ENCODE peak calls at places on chromosomes 13 and 19, in seven cellular contexts. L is BJ; K is HS-27A; S is iris pigment epithelial cell; M is LHCN-M2; Z is activated CD4-positive, CD25-positive, alpha-beta regulatory T cell treated with anti-CD3 and anti-CD28 coated beads, Interleukin-2, amount 50 U/mL, for 16 hours; F is MV-4-11. E is an unnamed sample.

GRCh38 chr19:40200352-40201099 is 9.3 kb downstream of the MAP3K10 start:
- DNase-seq in L (no peak), K (no peak), S (peak), M (no peak), Z (no peak), F (no peak), E (no peak)

GRCh38 chr13:50275392-50276063 is 260.3 kb downstream of the KCNRG start:
- DNase-seq in L (no peak), K (no peak), S (no peak), M (no peak), Z (no peak), F (no peak), E (no peak)

GRCh38 chr19:56085571-56086275 is 35.4 kb downstream of the ZNF787 start:
- DNase-seq in L (no peak), K (no peak), S (peak), M (no peak), Z (no peak), F (no peak), E (no peak)

GRCh38 chr19:34662919-34663318 is 14.0 kb downstream of the SCGB2B2 start:
- DNase-seq in L (no peak), K (no peak), S (peak), M (peak), Z (no peak), F (no peak), E (peak)

GRCh38 chr19:1098177-1099051 is 3.2 kb upstream of the POLR2E start:
- DNase-seq in L (no peak), K (no peak), S (no peak), M (no peak), Z (no peak), F (no peak), E (no peak)

GRCh38 chr19:35272954-35273649 is 4.3 kb downstream of the USF2 start:
- DNase-seq in L (no peak), K (no peak), S (no peak), M (no peak), Z (no peak), F (no peak), E (no peak)

GRCh38 chr19:12899891-12900518 is 9.0 kb downstream of the GCDH start:
- DNase-seq in L (no peak), K (no peak), S (no peak), M (no peak), Z (no peak), F (no peak), E (no peak)

GRCh38 chr13:65613004-65613403 is 1617.1 kb downstream of the PCDH9 start:
- DNase-seq in L (no peak), K (no peak), S (no peak), M (no peak), Z (no peak), F (no peak), E (no peak)

GRCh38 chr13:94351292-94352000 is 128.0 kb downstream of the DCT start:
- DNase-seq in L (no peak), K (no peak), S (peak), M (peak), Z (no peak), F (peak), E (no peak)

GRCh38 chr19:31415322-31415721 is 66.1 kb upstream of the TSHZ3 start:
- DNase-seq in L (no peak), K (no peak), S (no peak), M (no peak), Z (no peak), F (no peak), E (no peak)

GRCh38 chr13:112172641-112173171 is 105.8 kb downstream of the SOX1 start:
- DNase-seq in L (no peak), K (no peak), S (no peak), M (no peak), Z (no peak), F (no peak), E (no peak)

GRCh38 chr19:4774136-4774535 is 17.4 kb upstream of the FEM1A start:
- DNase-seq in L (no peak), K (no peak), S (no peak), M (no peak), Z (no peak), F (no peak), E (no peak)

GRCh38 chr13:20148501-20149183 is 12.2 kb downstream of the GJA3 start:
- DNase-seq in L (no peak), K (no peak), S (no peak), M (no peak), Z (no peak), F (no peak), E (no peak)

GRCh38 chr19:35240322-35240721 is 8.5 kb upstream of the LSR start:
- DNase-seq in L (no peak), K (no peak), S (no peak), M (no peak), Z (no peak), F (peak), E (no peak)

E was measured in myocyte.